ENCODE peak calls at places on chromosome 11, in six cellular contexts. X is A549, Y is tibial nerve, U is stomach, I is heart left ventricle, L is sigmoid colon. O is an unnamed sample.

GRCh38 chr11:118922745-118923627 is 2.7 kb downstream of the BCL9L start:
- DNase-seq in X (no peak), Y (no peak), U (no peak), I (no peak), L (peak; percentile 65), O (no peak)

GRCh38 chr11:36065436-36065835 is 121.6 kb downstream of the LDLRAD3 start:
- DNase-seq in X (no peak), Y (no peak), U (no peak), I (no peak), L (no peak), O (no peak)

GRCh38 chr11:31783264-31783663 is 27.9 kb downstream of the PAX6 start:
- DNase-seq in X (no peak), Y (no peak), U (no peak), I (no peak), L (no peak), O (no peak)

GRCh38 chr11:95711162-95711944 is 78.2 kb downstream of the FAM76B start:
- DNase-seq in X (no peak), Y (no peak), U (no peak), I (no peak), L (peak; percentile 78), O (no peak)

GRCh38 chr11:77198440-77198849 is 70.4 kb downstream of the MYO7A start:
- DNase-seq in X (peak; percentile 53), Y (no peak), U (no peak), I (no peak), L (peak; percentile 50), O (no peak)

GRCh38 chr11:8638300-8638699 is 44.2 kb downstream of the TRIM66 start:
- DNase-seq in X (no peak), Y (no peak), U (no peak), I (no peak), L (no peak), O (no peak)

GRCh38 chr11:86143429-86144030 is 74.6 kb upstream of the PICALM start:
- DNase-seq in X (no peak), Y (no peak), U (no peak), I (peak; percentile 44), L (no peak), O (no peak)

GRCh38 chr11:124538019-124538418 is 5.4 kb downstream of the OR8B12 start:
- DNase-seq in X (peak; percentile 26), Y (no peak), U (no peak), I (no peak), L (no peak), O (no peak)

GRCh38 chr11:119363874-119364590 is 17.5 kb downstream of the USP2 start:
- DNase-seq in X (no peak), Y (no peak), U (peak; percentile 70), I (peak; percentile 82), L (peak; percentile 81), O (no peak)

GRCh38 chr11:76918941-76919386 is 58.2 kb downstream of the ACER3 start:
- DNase-seq in X (peak; percentile 69), Y (no peak), U (no peak), I (peak; percentile 25), L (no peak), O (no peak)

GRCh38 chr11:44300881-44301855 is 8.8 kb downstream of the ALX4 start:
- DNase-seq in X (peak; percentile 72), Y (no peak), U (no peak), I (no peak), L (no peak), O (no peak)

GRCh38 chr11:94794287-94795168 is 26.4 kb downstream of the AMOTL1 start:
- DNase-seq in X (peak; percentile 19), Y (no peak), U (peak; percentile 77), I (peak; percentile 77), L (peak; percentile 74), O (no peak)

GRCh38 chr11:119218141-119218878 is 12.2 kb downstream of the CBL start:
- DNase-seq in X (peak; percentile 70), Y (no peak), U (no peak), I (no peak), L (no peak), O (no peak)

GRCh38 chr11:82902086-82902485 is 550 bp downstream of the DDIAS start:
- DNase-seq in X (no peak), Y (no peak), U (no peak), I (no peak), L (no peak), O (no peak)

GRCh38 chr11:95081412-95081811 is 8.2 kb upstream of the ENDOD1 start:
- DNase-seq in X (no peak), Y (peak; percentile 76), U (no peak), I (peak; percentile 56), L (peak; percentile 78), O (no peak)

DNA sequence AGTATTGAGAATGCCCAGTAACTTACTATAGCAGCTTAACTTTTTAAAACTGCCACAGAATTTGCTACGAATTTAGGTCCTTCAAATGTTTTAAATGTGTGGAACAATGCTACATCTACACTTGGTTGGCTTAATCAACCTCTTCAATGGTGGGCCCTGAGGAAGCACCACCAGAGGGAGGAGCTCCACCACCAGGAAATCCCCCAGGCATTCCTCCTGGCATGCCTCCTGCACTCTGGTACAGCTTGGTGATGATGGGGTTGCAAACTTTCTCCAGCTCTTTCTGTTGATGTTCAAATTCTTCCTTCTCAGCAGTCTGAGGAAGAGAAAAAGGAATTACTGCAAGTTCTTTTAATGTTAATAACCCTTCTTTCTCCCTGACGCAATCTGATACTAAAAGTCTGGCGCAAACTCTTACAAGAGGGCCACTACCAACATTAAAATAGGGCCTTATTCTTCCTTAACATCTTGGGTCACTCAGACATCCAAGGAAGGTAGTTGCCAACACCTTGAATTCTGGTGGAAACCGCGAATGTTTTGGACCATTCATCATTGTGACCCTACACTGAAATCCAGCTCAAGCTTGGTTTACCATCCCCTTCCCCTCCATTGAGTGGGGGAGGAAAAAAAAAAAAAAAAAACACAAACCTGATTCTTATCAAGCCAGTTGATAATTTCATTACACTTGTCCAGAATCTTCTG is 4.2 kb downstream of the HSPA8 start:
- DNase-seq in X (no peak), Y (no peak), U (no peak), I (no peak), L (no peak), O (no peak)
- H3K4me3 ChIP-seq in X (peak overlapping the region; percentile 98), Y (no peak overlapping the region), U (peak overlapping the region; percentile 99), I (peak overlapping the region; percentile 92), L (no peak overlapping the region), O (no peak overlapping the region)

GRCh38 chr11:1692708-1693326 is 4.2 kb upstream of the KRTAP5-6 start:
- DNase-seq in X (no peak), Y (no peak), U (no peak), I (no peak), L (no peak), O (no peak)

GRCh38 chr11:1693327-1694063 is 3.5 kb upstream of the KRTAP5-6 start:
- DNase-seq in X (peak; percentile 82), Y (peak; percentile 59), U (peak; percentile 84), I (peak; percentile 78), L (peak; percentile 85), O (no peak)

GRCh38 chr11:1691878-1692707 is 4.9 kb upstream of the KRTAP5-6 start:
- DNase-seq in X (no peak), Y (no peak), U (no peak), I (no peak), L (no peak), O (no peak)

GRCh38 chr11:1690167-1691026 is 6.6 kb upstream of the KRTAP5-6 start:
- DNase-seq in X (no peak), Y (no peak), U (no peak), I (no peak), L (no peak), O (peak; percentile 93)

DNA sequence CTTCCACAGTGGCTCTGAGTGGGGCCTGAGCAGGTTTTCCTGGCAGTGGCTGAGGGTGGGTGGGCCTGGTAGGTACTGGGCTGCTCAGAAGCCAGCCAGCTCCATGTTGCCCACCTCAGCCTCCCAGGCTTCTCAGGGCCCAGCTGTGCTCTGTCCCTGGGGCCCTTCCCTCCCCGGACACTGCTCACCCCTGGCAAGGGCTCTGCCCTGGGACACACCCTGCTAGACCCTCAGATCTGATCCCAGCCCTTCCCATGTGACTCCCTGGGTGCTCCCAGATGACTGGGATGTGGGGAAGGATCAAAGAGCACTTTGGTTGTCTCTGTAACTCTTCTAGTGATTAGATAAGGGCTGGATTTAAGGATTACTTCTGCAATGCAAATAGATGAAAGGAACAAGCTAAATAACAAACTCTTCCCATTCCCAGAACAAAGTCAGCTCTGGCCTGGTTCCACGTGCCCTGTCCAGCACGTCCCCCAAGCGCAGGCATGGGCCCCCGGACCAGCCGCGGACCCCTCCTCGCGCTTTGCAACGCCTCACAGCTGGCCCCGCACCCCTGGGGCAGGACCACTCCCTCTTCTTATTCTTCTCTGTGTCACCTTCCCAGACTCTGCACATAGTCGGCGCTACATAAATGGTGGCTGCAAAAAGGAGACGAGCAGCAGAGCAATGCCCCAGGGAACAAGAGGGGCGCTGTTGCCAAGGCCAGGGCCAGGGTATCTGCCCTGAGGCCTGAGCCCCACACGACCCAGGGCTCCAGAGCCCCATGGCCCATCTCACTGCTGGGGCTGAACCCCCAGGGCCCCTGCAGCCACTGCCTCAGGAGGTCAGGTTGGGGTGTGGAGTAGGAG is 5.7 kb upstream of the KRTAP5-6 start:
- DNase-seq in X (no peak), Y (no peak), U (no peak), I (no peak), L (no peak), O (peak; percentile 72)
- TF ChIP-seq POLR2A in X (no peak), Y (no peak), U (no peak), I (no peak), L (no peak), O (no peak)

GRCh38 chr11:67262731-67263675 is 3.3 kb upstream of the GRK2 start:
- DNase-seq in X (peak; percentile 79), Y (peak; percentile 60), U (peak; percentile 86), I (peak; percentile 90), L (peak; percentile 90), O (no peak)
- H3K4me3 ChIP-seq in X (no peak overlapping the region), Y (no peak overlapping the region), U (no peak overlapping the region), I (no peak overlapping the region), L (no peak overlapping the region), O (no peak overlapping the region)

GRCh38 chr11:128550261-128550821 is 37.0 kb downstream of the ETS1 start:
- DNase-seq in X (no peak), Y (no peak), U (no peak), I (no peak), L (no peak), O (no peak)

GRCh38 chr11:128553662-128554392 is 33.5 kb downstream of the ETS1 start:
- DNase-seq in X (peak; percentile 6), Y (no peak), U (no peak), I (peak; percentile 43), L (no peak), O (no peak)

GRCh38 chr11:128552783-128553661 is 34.3 kb downstream of the ETS1 start:
- DNase-seq in X (no peak), Y (peak; percentile 25), U (no peak), I (no peak), L (no peak), O (no peak)

GRCh38 chr11:128550967-128551522 is 36.3 kb downstream of the ETS1 start:
- DNase-seq in X (no peak), Y (no peak), U (no peak), I (no peak), L (peak; percentile 76), O (no peak)

DNA sequence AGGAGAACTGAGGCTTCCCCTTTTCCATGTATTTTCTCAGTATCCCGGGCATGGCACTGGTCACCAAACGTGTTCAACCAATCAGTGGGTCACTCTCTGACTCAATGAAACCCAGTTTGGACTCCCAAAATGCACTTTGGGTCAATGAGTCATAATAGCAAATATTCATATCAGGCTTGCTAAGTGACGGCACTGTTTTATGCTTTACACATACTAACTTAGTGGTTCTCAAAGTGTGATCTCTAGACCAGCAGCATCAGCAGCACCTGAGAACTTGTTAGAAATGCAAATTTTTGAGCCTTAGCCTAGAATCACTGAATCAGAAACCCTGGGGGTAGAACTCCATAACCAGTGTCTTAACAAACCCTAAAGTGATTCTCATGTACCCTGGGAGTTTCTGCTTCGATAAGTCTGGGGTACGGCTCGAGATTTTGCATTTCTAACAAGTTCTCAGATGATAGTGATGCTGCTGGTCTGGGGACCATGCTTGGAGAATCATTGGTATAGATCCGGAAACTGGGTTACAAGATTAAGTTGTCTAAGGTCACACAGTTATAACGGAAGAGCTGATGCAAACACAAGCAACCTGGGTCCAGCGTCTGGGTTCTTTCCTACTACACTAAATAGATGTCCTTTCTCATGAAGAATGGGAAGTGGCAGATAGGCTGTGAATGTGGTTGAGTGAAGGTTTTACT is 35.6 kb downstream of the ETS1 start:
- DNase-seq in X (no peak), Y (no peak), U (no peak), I (no peak), L (no peak), O (no peak)
- TF ChIP-seq POLR2A in X (no peak), Y (no peak), U (no peak), I (no peak), L (no peak), O (no peak)

O was measured in vagina.